ENCODE peak calls at places on chromosomes 6 and 20, in ten cellular contexts. K, S, P, Z, A, T, X, F, O and G are unnamed samples.

GRCh38 chr6:56775498-56776166 is 132.9 kb upstream of the DST start:
- DNase-seq in S (no peak), X (no peak), P (no peak), O (no peak), K (no peak), T (no peak), Z (no peak), A (no peak), F (no peak), G (no peak)

GRCh38 chr6:170265655-170266054 is 25.2 kb downstream of the DLL1 start:
- DNase-seq in O (peak), A (no peak), K (no peak), S (no peak), X (peak), Z (peak), F (peak), T (peak), P (no peak), G (no peak)

GRCh38 chr20:15675151-15675550 is 898.1 kb downstream of the KIF16B start:
- DNase-seq in K (no peak), S (no peak), P (no peak), O (no peak), X (no peak), T (no peak), Z (no peak), A (no peak), F (no peak), G (no peak)

GRCh38 chr20:5767493-5768098 is 17.4 kb downstream of the SHLD1 start:
- DNase-seq in P (no peak), S (no peak), Z (peak), K (no peak), X (no peak), T (no peak), O (no peak), A (no peak), F (no peak), G (no peak)

GRCh38 chr6:144265390-144265789 is 19.7 kb upstream of the UTRN start:
- DNase-seq in K (peak), X (no peak), A (no peak), Z (no peak), F (no peak), S (no peak), P (peak), O (no peak), T (no peak), G (peak)

GRCh38 chr6:12467706-12468670 is 177.8 kb downstream of the EDN1 start:
- DNase-seq in P (peak), F (no peak), X (no peak), S (no peak), Z (no peak), K (peak), O (no peak), A (no peak), T (no peak), G (peak)

GRCh38 chr20:44646023-44646640 is 5.4 kb downstream of the ADA start:
- DNase-seq in O (no peak), Z (no peak), A (no peak), T (no peak), X (peak), K (peak), S (no peak), F (no peak), P (no peak), G (peak)

GRCh38 chr20:33674294-33675126 is at the start of gene NECAB3:
- DNase-seq in P (peak), X (peak), Z (peak), K (peak), O (peak), F (peak), A (no peak), T (peak), S (peak), G (peak)

GRCh38 chr20:17616480-17617211 is 46.8 kb downstream of the DSTN start:
- DNase-seq in T (peak), P (no peak), O (peak), A (no peak), Z (no peak), S (peak), K (no peak), X (peak), F (no peak), G (no peak)

GRCh38 chr6:17269840-17270239 is 11.3 kb upstream of the RBM24 start:
- DNase-seq in S (no peak), X (no peak), K (no peak), T (no peak), O (no peak), F (no peak), Z (no peak), P (peak), A (no peak), G (no peak)

GRCh38 chr6:15504040-15504491 is 158.8 kb downstream of the DTNBP1 start:
- DNase-seq in A (no peak), O (peak), T (no peak), P (peak), S (no peak), Z (peak), F (peak), K (peak), X (peak), G (peak)

GRCh38 chr20:32621071-32621913 is 36.2 kb upstream of the NOL4L start:
- DNase-seq in Z (no peak), S (no peak), P (no peak), A (no peak), T (no peak), O (no peak), F (no peak), K (no peak), X (no peak), G (no peak)

GRCh38 chr6:73644941-73645591 is 8.7 kb downstream of the SLC17A5 start:
- DNase-seq in Z (no peak), T (no peak), O (no peak), F (no peak), P (no peak), A (no peak), K (no peak), X (no peak), S (no peak), G (no peak)

GRCh38 chr20:34629904-34630303 is 47.0 kb downstream of the PIGU start:
- DNase-seq in X (no peak), Z (no peak), K (no peak), T (no peak), A (no peak), P (no peak), S (no peak), O (no peak), F (no peak), G (no peak)

GRCh38 chr6:56357616-56358373 is 110.4 kb upstream of the COL21A1 start:
- DNase-seq in A (no peak), X (no peak), F (no peak), Z (no peak), T (no peak), P (peak), K (no peak), O (no peak), S (no peak), G (peak)

GRCh38 chr6:45619211-45619760 is 241.6 kb upstream of the SUPT3H start:
- DNase-seq in S (no peak), P (peak), A (no peak), T (no peak), O (no peak), K (peak), F (no peak), Z (no peak), X (no peak), G (peak)

GRCh38 chr20:21102691-21103311 is 3.4 kb downstream of the LINC00237 start:
- DNase-seq in X (peak), A (peak), O (no peak), T (peak), K (no peak), S (no peak), P (peak), F (peak), Z (peak), G (peak)
- H3K4me3 ChIP-seq in X (peak), A (peak), O (peak), T (peak), K (no peak), S (peak), P (peak), F (peak), Z (peak), G (no peak)

GRCh38 chr20:41734506-41734945 is 116.3 kb upstream of the CHD6 start:
- DNase-seq in A (peak), K (peak), O (peak), Z (peak), T (peak), P (peak), S (no peak), F (no peak), X (no peak), G (peak)
- TF ChIP-seq CTCF in A (peak), K (peak), O (peak), Z (peak), T (no peak), P (peak), S (peak), F (peak), X (peak), G (peak)

GRCh38 chr6:110356778-110357177 is 1.4 kb downstream of the METTL24 start:
- DNase-seq in P (no peak), S (no peak), T (no peak), A (no peak), F (no peak), K (no peak), Z (no peak), X (peak), O (no peak), G (no peak)
- H3K4me3 ChIP-seq in P (no peak), S (peak), T (peak), A (no peak), F (no peak), K (no peak), Z (no peak), X (peak), O (no peak), G (no peak)

GRCh38 chr6:35413911-35414310 is 38.2 kb upstream of the FANCE start:
- DNase-seq in O (no peak), T (no peak), P (no peak), Z (no peak), A (no peak), F (no peak), S (no peak), X (no peak), K (no peak), G (no peak)

GRCh38 chr6:35412102-35412501 is 40.0 kb upstream of the FANCE start:
- DNase-seq in P (no peak), S (no peak), A (no peak), O (no peak), K (no peak), F (no peak), X (no peak), Z (no peak), T (no peak), G (no peak)

GRCh38 chr6:35417979-35418661 is 34.0 kb upstream of the FANCE start:
- DNase-seq in S (no peak), F (peak), O (no peak), X (no peak), Z (no peak), P (no peak), A (no peak), T (no peak), K (no peak), G (no peak)

GRCh38 chr6:35419431-35419830 is 32.7 kb upstream of the FANCE start:
- DNase-seq in K (peak), F (no peak), X (no peak), P (peak), Z (no peak), T (no peak), O (no peak), S (no peak), A (no peak), G (peak)

DNA sequence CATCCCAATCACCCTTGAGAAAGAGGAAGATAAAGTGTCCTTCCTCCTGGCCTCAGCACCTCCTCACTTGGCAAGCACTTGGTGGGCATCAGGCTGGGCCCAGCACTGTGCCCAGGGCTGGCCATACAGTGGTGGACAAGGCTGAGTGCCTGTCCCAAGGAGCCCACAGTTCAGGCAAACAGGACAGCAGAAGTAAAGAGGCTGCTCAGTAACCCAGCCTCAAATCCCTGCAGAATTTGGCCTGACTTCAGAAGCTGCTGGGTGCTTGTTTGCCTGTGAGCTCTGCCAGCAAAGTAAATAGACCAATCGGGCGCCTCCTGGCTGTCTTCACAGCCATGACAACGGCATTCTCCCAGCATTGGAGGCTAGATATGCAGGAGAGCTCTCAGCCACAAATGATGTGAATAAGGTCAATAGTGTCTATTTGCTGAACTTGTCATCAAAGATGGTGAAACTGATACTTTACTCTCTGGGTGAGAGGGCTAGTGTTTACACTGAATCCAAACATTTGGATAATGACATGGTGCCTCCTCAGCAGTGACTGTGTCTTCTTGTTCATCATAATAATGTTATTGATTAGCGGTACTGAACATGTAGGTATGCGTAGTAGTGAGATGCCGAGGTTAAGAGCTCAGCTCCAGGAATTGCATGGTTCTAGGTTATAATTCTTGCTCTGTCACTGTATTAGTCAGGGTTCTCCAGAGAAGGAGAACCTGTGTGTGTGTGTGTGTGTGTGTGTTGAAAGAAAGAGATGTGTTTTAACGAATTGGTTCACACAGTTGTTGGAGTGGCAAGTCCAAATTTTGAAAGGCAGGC is 36.9 kb upstream of the FANCE start:
- DNase-seq in X (peak), F (peak), P (peak), A (peak), S (no peak), Z (peak), T (peak), O (peak), K (peak), G (peak)
- TF ChIP-seq CTCF in X (peak), F (peak), P (peak), A (no peak), S (peak), Z (peak), T (no peak), O (peak), K (peak), G (peak)

DNA sequence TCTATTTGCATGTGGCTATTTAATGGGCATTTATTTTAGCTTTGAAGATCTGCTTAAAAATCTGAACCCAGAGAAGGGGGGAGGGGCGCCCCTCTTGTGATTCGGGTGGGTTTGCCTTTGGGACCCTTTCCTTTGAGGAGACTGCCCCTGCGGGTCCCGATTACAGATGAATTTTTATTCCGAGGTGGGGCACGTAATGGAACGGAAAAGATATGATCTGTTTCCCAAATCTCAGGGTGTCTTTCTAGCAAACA is 30.9 kb downstream of the TFAP2A start:
- DNase-seq in T (no peak), O (no peak), P (no peak), S (no peak), A (no peak), Z (no peak), K (no peak), X (no peak), F (no peak), G (no peak)
- H3K4me3 ChIP-seq in T (no peak), O (no peak), P (no peak), S (peak), A (no peak), Z (no peak), K (no peak), X (no peak), F (peak), G (no peak)

DNA sequence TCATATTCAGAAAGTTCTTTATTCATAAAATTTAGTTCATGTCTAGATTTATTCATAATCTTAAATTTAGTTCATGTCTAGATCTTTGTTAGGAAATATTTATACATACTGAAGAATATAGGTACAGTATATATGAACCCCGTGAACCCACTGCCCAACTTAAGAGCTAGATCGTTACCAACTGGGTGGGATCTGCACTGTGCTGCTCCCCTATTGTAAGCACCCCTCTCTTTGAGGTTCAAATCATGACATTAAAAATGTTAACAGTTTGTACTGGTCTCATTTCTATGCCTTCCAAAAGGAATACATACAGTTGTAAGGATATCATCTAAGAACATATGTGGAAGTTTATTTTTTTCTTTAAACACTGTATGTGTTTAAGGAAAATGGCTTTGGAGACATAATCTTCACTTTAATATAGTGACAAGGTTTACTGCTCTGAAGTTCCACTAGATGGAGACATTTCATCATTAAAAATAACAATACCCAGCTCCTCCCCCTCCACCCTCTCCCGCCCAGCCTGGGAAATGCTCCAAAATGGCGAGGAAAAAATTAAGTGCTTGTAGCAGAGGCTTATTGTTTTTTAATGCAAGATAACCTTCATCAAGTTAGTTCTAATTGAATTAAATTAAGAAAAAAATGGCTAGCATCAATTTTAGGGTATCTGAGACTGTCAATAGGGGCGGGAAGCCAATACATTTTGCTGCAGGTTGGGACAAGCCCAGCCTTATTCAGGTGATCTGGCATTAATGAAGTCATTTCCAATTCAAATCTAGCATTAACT is 104.1 kb upstream of the TRAF3IP2 start:
- DNase-seq in O (peak), Z (peak), S (no peak), K (peak), X (no peak), P (peak), T (peak), A (peak), F (no peak), G (peak)
- TF ChIP-seq CTCF in O (peak), Z (peak), S (peak), K (peak), X (peak), P (peak), T (no peak), A (peak), F (peak), G (peak)

GRCh38 chr6:30676660-30677270 is 4.0 kb upstream of the DHX16 start:
- DNase-seq in A (no peak), O (no peak), K (no peak), X (peak), F (no peak), S (no peak), T (no peak), Z (no peak), P (no peak), G (no peak)

GRCh38 chr6:30679765-30680535 is 6.5 kb downstream of the PPP1R18 start:
- DNase-seq in T (no peak), A (no peak), K (no peak), F (no peak), S (no peak), P (no peak), O (no peak), X (peak), Z (no peak), G (no peak)

GRCh38 chr6:30682181-30683117 is 4.0 kb downstream of the PPP1R18 start:
- DNase-seq in K (peak), F (peak), X (peak), S (peak), P (peak), A (peak), O (peak), T (peak), Z (peak), G (peak)

GRCh38 chr6:30681696-30682180 is 4.7 kb downstream of the PPP1R18 start:
- DNase-seq in F (no peak), S (no peak), X (peak), O (no peak), P (no peak), A (no peak), T (no peak), Z (no peak), K (no peak), G (no peak)

DNA sequence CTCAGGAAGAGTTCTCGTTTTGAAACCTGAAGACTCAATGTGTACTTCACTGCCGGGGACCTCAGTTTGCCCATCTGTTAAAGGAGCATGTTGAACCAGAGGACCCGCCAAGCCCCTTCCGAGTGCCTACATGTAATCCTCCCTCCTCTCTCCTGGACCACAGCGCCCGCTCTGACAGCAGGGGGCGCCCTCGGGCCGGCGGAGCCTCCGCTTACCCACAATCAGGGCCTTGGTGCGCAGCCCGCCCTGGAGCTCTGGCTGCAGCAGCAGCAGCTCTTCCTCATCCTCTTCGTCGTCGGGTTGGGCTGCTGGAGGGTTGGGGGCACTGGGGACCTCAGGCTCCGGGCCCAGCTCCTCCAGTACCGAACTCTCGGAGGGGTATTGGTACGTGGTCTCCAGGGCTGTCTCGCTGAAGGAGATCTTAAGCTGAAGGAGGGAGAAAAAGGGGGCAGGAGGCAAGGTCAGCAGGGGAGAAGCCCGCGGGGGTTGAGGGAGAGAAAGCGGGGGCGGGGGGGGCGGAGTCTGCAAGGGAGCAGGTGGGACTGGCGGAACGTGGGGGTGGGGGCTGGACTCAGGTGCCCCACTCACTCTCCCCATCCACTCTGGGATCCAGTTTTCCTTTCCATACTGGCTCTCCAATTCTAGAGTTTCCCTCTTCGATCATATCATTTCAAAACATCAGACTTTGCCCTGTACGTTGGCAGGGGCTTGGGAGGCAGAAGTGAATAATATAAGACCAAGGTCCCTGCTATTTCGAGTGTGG is 6.3 kb upstream of the DHX16 start:
- DNase-seq in F (peak), O (peak), K (peak), S (peak), X (peak), A (peak), P (peak), T (peak), Z (peak), G (peak)
- H3K4me3 ChIP-seq in F (peak), O (peak), K (peak), S (peak), X (peak), A (peak), P (peak), T (peak), Z (peak), G (no peak)

GRCh38 chr6:35717449-35718353 is 19.1 kb upstream of the ARMC12 start:
- DNase-seq in S (no peak), F (no peak), Z (no peak), P (no peak), T (no peak), A (no peak), K (no peak), O (no peak), X (no peak), G (no peak)

GRCh38 chr6:35718354-35718695 is 18.5 kb upstream of the ARMC12 start:
- DNase-seq in A (no peak), K (no peak), T (no peak), S (no peak), X (no peak), P (no peak), Z (no peak), O (no peak), F (no peak), G (no peak)

GRCh38 chr6:35719407-35719829 is 17.4 kb upstream of the ARMC12 start:
- DNase-seq in K (no peak), T (no peak), A (no peak), F (no peak), P (no peak), O (no peak), X (no peak), Z (no peak), S (no peak), G (no peak)

GRCh38 chr6:35718911-35719381 is 17.9 kb upstream of the ARMC12 start:
- DNase-seq in K (peak), X (no peak), O (no peak), Z (no peak), P (no peak), A (no peak), F (no peak), T (no peak), S (no peak), G (no peak)

GRCh38 chr6:35716798-35717197 is 20.0 kb upstream of the ARMC12 start:
- DNase-seq in S (no peak), A (no peak), P (no peak), F (no peak), K (no peak), O (no peak), X (no peak), Z (no peak), T (no peak), G (no peak)
- TF ChIP-seq CTCF in S (no peak), A (no peak), P (no peak), F (no peak), K (no peak), O (no peak), X (no peak), Z (no peak), T (no peak), G (no peak)